ENCODE peak calls at places on chromosomes 11 and 22, in seven cellular contexts. L is stomach, F is IMR-90, M is prostate gland, R is tibial nerve, J is heart left ventricle, T is uterus. Y is an unnamed sample.

GRCh38 chr22:20021196-20022181 is 579 bp downstream of the TANGO2 start:
- DNase-seq in L (peak), F (peak), M (peak), R (no peak), J (peak), T (no peak), Y (no peak)

GRCh38 chr11:108616549-108616948 is 23.0 kb upstream of the EXPH5 start:
- DNase-seq in L (no peak), F (peak), M (no peak), R (no peak), J (no peak), T (no peak), Y (no peak)

GRCh38 chr11:128716661-128717210 is 22.9 kb downstream of the FLI1 start:
- DNase-seq in L (no peak), F (peak), M (no peak), R (no peak), J (no peak), T (no peak), Y (no peak)

GRCh38 chr11:65311197-65311631 is 3.5 kb upstream of the CDC42EP2 start:
- DNase-seq in L (peak), F (no peak), M (no peak), R (no peak), J (no peak), T (no peak), Y (no peak)

GRCh38 chr22:23083315-23084021 is 13.1 kb downstream of the GNAZ start:
- DNase-seq in L (no peak), F (no peak), M (no peak), R (no peak), J (no peak), T (no peak), Y (no peak)

GRCh38 chr11:114821626-114822025 is 143.3 kb downstream of the NXPE2 start:
- DNase-seq in L (no peak), F (peak), M (no peak), R (no peak), J (no peak), T (no peak), Y (no peak)

GRCh38 chr22:48888466-48889208 is 939.0 kb downstream of the BRD1 start:
- DNase-seq in L (no peak), F (no peak), M (no peak), R (no peak), J (no peak), T (no peak), Y (no peak)

GRCh38 chr11:44731685-44732411 is 5.1 kb downstream of the TSPAN18 start:
- DNase-seq in L (no peak), F (no peak), M (no peak), R (no peak), J (no peak), T (no peak), Y (no peak)

GRCh38 chr11:60130496-60130895 is 42.0 kb downstream of the MS4A2 start:
- DNase-seq in L (no peak), F (no peak), M (peak), R (no peak), J (no peak), T (no peak), Y (no peak)
- TF ChIP-seq CTCF in L (peak), F (no peak), M (no peak), R (no peak), J (peak), T (no peak), Y (no peak)

GRCh38 chr11:34267440-34267839 is 90.4 kb downstream of the ABTB2 start:
- DNase-seq in L (no peak), F (no peak), M (no peak), R (no peak), J (no peak), T (no peak), Y (no peak)
- H3K27ac ChIP-seq in L (peak), F (peak), M (no peak), R (peak), J (peak), T (peak), Y (peak)

DNA sequence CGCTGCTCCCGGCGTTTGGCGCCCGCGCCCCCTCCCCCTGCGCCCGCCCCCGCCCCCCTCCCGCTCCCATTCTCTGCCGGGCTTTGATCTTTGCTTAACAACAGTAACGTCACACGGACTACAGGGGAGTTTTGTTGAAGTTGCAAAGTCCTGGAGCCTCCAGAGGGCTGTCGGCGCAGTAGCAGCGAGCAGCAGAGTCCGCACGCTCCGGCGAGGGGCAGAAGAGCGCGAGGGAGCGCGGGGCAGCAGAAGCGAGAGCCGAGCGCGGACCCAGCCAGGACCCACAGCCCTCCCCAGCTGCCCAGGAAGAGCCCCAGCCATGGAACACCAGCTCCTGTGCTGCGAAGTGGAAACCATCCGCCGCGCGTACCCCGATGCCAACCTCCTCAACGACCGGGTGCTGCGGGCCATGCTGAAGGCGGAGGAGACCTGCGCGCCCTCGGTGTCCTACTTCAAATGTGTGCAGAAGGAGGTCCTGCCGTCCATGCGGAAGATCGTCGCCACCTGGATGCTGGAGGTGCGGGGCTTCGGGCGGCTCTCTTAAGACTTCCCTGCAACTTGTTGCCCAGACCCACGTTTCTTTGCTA is at the start of gene CCND1:
- DNase-seq in L (peak), F (peak), M (peak), R (no peak), J (peak), T (no peak), Y (no peak)
- TF ChIP-seq POLR2A in L (no peak), F (peak), M (peak), R (peak), J (peak), T (peak), Y (no peak)

DNA sequence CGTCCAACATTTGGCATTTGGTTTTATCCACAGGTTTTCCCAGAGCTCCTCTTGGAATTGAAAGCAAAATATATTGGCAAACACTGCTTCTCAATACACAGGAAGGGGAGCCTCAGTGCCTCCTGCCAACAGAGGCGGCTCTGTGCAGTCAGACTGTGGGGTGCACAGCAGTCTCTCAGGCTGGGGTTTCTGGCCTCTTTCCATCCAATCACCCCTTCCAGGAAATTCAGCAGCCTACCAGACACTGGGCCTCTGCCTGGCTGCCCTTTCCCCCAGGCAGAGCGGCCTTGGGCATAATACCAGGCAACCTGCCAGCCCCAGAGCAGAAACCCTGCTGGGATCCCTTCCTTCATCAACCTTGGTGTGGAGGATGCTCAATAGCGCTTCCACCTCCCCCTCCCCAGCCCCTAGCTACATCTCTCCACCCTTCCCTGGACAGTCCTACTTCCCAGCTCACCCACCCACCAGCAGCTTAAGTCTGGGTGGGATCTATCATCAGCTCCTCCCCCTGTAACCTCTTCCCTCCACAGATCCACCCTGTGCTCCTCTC is 17.8 kb upstream of the RAPSN start:
- DNase-seq in L (peak), F (no peak), M (no peak), R (no peak), J (no peak), T (no peak), Y (no peak)
- TF ChIP-seq CTCF in L (no peak), F (no peak), M (no peak), R (no peak), J (no peak), T (no peak), Y (no peak)

GRCh38 chr11:57514538-57515331 is 767 bp downstream of the SLC43A1 start:
- DNase-seq in L (peak), F (peak), M (peak), R (peak), J (peak), T (peak), Y (no peak)
- H3K27ac ChIP-seq in L (peak), F (peak), M (peak), R (peak), J (peak), T (peak), Y (peak)

DNA sequence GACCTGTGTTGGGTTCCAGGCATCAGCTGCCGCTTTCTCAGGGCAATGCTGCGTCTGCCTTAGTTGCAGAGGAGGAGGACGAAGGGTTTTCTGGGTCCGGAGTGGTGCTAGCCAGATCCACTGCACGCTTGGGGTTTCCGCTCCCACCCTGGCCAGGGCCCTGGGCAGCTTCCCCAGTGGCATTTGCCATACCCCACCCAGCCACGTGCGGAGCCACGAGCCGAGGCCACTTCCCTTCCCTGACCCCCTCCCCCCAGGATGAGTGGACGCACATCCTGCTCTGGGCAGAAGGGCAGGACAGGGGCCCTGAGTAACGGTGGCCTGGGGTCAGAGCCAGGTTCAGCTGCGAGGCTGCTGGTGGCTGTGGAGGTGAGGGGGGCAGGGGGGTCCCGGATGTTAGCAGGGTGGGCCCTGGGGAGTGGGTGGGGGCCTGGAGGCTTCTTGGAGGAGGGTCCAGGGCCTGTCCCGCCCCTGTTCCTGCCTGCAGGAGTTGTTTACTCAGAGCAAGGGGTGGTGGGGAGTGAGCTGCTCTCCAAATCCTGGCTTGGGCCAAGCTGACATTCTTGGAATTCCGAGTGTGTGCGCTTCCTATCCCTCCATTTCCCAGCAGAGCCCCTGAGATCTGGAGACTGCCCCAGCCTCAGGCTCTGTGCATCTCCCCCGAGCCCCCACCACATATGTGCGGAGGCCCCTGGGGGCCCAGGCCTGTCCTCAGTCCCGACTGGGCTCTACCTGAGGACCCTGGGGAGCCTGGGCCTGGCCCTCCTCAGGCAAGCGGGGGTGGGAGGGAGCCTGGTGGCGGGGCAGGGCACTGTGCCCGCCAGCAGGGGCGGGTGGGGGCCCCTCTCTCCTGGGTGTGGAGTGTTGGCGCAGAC is 1.4 kb downstream of the TSPAN4 start:
- DNase-seq in L (peak), F (peak), M (peak), R (peak), J (peak), T (peak), Y (no peak)
- TF ChIP-seq POLR2A in L (no peak), F (peak), M (peak), R (peak), J (no peak), T (peak), Y (no peak)

GRCh38 chr11:91374794-91375193 is 849.8 kb upstream of the FAT3 start:
- DNase-seq in L (no peak), F (no peak), M (no peak), R (no peak), J (no peak), T (no peak), Y (no peak)

DNA sequence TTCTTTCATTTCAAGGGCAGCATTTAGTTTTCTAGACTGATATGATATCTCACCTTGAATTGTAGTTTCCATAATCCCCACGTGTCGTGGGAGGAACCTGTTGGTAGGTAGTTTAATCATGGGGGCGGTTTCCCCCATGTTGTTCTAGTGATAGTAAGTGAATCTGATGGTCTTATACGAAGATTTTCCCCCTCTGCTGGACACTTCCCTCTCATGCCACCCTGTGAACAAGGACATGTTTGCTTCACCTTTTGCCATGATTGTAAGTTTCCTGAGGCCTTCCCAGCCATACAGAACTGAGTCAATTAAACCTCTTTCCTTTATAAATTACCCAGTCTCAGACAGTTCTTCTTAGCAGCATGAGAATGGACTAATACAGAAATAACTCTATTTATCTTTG is 851.1 kb upstream of the FAT3 start:
- DNase-seq in L (no peak), F (no peak), M (no peak), R (no peak), J (no peak), T (no peak), Y (no peak)
- TF ChIP-seq CTCF in L (no peak), F (no peak), M (no peak), R (no peak), J (no peak), T (no peak), Y (no peak)

GRCh38 chr11:70709596-70709995 is 311.3 kb downstream of the CTTN start:
- DNase-seq in L (no peak), F (no peak), M (no peak), R (no peak), J (no peak), T (no peak), Y (no peak)

GRCh38 chr11:70711095-70711910 is 313.0 kb downstream of the CTTN start:
- DNase-seq in L (no peak), F (no peak), M (no peak), R (no peak), J (no peak), T (no peak), Y (no peak)

GRCh38 chr11:70711911-70712185 is 313.5 kb downstream of the CTTN start:
- DNase-seq in L (no peak), F (no peak), M (no peak), R (no peak), J (no peak), T (no peak), Y (no peak)

GRCh38 chr11:70712471-70712870 is 314.1 kb downstream of the CTTN start:
- DNase-seq in L (no peak), F (no peak), M (no peak), R (no peak), J (no peak), T (no peak), Y (no peak)

GRCh38 chr11:70710192-70710965 is 312.1 kb downstream of the CTTN start:
- DNase-seq in L (no peak), F (no peak), M (no peak), R (no peak), J (no peak), T (no peak), Y (no peak)
- H3K27ac ChIP-seq in L (no peak), F (no peak), M (no peak), R (no peak), J (no peak), T (no peak), Y (no peak)

DNA sequence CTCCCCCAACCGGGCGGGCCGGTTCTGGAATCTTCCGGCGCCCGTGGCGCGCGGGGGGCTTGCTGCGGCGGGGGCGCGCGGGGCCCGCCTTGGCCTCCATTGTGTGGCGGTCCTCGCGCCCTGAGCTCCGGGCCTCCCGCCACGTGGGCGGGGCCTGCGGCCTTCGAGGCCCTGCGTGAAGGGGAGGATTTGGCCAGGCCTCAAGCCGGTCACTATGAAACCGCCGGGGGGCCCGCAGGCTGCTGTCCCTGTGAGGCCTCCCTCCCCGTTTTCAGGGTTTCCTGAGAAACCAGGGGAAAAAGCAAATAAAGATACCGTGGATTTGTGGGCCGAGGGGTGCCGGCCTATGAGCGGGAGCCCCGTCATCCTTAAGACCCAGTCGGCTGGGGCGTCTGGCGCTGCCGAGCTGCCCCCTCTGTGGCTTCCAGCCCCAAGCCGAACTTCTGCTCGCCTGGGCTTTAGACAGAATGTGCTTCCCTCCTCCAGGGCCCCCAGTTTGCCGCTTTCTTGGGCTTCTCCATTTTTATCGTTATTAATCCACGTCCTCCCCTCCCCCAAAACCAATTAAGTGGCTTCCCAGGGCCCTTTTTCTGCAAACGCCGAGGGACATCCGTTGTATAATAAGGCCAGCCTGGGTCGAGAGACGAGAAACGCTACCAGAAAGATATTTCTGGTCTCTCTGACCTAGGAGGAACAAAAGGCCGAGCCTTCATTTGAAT is 602 bp downstream of the EWSR1 start:
- DNase-seq in L (peak), F (peak), M (peak), R (no peak), J (peak), T (peak), Y (no peak)
- TF ChIP-seq POLR2A in L (no peak), F (no peak), M (no peak), R (no peak), J (no peak), T (no peak), Y (no peak)

GRCh38 chr11:38416141-38416540 is 1818.1 kb upstream of the RAG2 start:
- DNase-seq in L (no peak), F (no peak), M (no peak), R (no peak), J (no peak), T (no peak), Y (no peak)

GRCh38 chr11:38411149-38411548 is 1813.1 kb upstream of the RAG2 start:
- DNase-seq in L (no peak), F (no peak), M (no peak), R (no peak), J (no peak), T (no peak), Y (no peak)
- TF ChIP-seq CTCF in L (no peak), F (no peak), M (no peak), R (no peak), J (no peak), T (no peak), Y (no peak)